ENCODE peak calls at places on chromosomes 16 and 17, in five cellular contexts. M is kidney glomerular epithelial cell, L is GM12864, C is NCI-H82, T is colonic mucosa. I is an unnamed sample.

GRCh38 chr17:1331708-1332107 is 52.2 kb downstream of the TRARG1 start:
- DNase-seq in M (no peak), L (no peak), C (no peak), T (no peak), I (no peak)

GRCh38 chr17:63699638-63700527 is at the start of gene LIMD2:
- DNase-seq in M (no peak), L (no peak), C (peak), T (peak), I (no peak)

GRCh38 chr16:83717308-83717707 is 90.5 kb upstream of the HSBP1 start:
- DNase-seq in M (no peak), L (no peak), C (peak), T (no peak), I (no peak)

GRCh38 chr17:33073416-33073815 is 81.8 kb downstream of the SPACA3 start:
- DNase-seq in M (no peak), L (no peak), C (no peak), T (no peak), I (no peak)

GRCh38 chr17:935485-935884 is 44.1 kb downstream of the NXN start:
- DNase-seq in M (no peak), L (no peak), C (no peak), T (no peak), I (no peak)

GRCh38 chr17:14050616-14051015 is 18.7 kb upstream of the COX10 start:
- DNase-seq in M (no peak), L (no peak), C (no peak), T (no peak), I (no peak)

GRCh38 chr16:63458842-63459241 is 1422.6 kb upstream of the CDH8 start:
- DNase-seq in M (no peak), L (no peak), C (no peak), T (no peak), I (no peak)

GRCh38 chr17:77185137-77185536 is 44.4 kb downstream of the SEC14L1 start:
- DNase-seq in M (no peak), L (no peak), C (no peak), T (no peak), I (no peak)

GRCh38 chr17:22310717-22311686 is 618.7 kb downstream of the KCNJ18 start:
- DNase-seq in M (no peak), L (no peak), C (peak), T (no peak), I (no peak)

GRCh38 chr17:57694051-57694450 is 51.0 kb downstream of the CCDC182 start:
- DNase-seq in M (no peak), L (no peak), C (no peak), T (no peak), I (no peak)

GRCh38 chr16:50941651-50942050 is 199.8 kb downstream of the CYLD start:
- DNase-seq in M (no peak), L (no peak), C (no peak), T (no peak), I (no peak)

GRCh38 chr17:67035131-67036083 is 8.9 kb upstream of the CACNG1 start:
- DNase-seq in M (no peak), L (peak), C (no peak), T (no peak), I (no peak)

GRCh38 chr17:57861737-57862409 is 12.0 kb upstream of the MRPS23 start:
- DNase-seq in M (no peak), L (no peak), C (no peak), T (peak), I (no peak)

GRCh38 chr17:73998246-73999220 is 204.9 kb upstream of the RPL38 start:
- DNase-seq in M (peak), L (no peak), C (peak), T (peak), I (no peak)

GRCh38 chr17:73933871-73934270 is 269.6 kb upstream of the RPL38 start:
- DNase-seq in M (no peak), L (no peak), C (no peak), T (peak), I (no peak)

GRCh38 chr17:77417575-77417974 is 276.8 kb downstream of the SEC14L1 start:
- DNase-seq in M (no peak), L (no peak), C (no peak), T (no peak), I (no peak)

GRCh38 chr16:13110124-13110796 is 208.9 kb downstream of the SHISA9 start:
- DNase-seq in M (peak), L (no peak), C (peak), T (no peak), I (peak)

GRCh38 chr17:49358638-49359247 is 3.3 kb downstream of the ZNF652 start:
- DNase-seq in M (no peak), L (peak), C (no peak), T (no peak), I (no peak)

GRCh38 chr16:22008215-22009142 is 568 bp downstream of the MOSMO start:
- DNase-seq in M (no peak), L (no peak), C (peak), T (peak), I (no peak)

GRCh38 chr17:75814900-75815373 is 29.3 kb downstream of the UNC13D start:
- DNase-seq in M (no peak), L (no peak), C (no peak), T (no peak), I (peak)

GRCh38 chr16:87628940-87629339 is 26.6 kb downstream of the JPH3 start:
- DNase-seq in M (peak), L (no peak), C (no peak), T (no peak), I (no peak)

GRCh38 chr17:55319933-55320593 is 55.3 kb downstream of the HLF start:
- DNase-seq in M (no peak), L (no peak), C (no peak), T (no peak), I (no peak)

GRCh38 chr16:11182381-11182780 is 73.6 kb downstream of the SOCS1 start:
- DNase-seq in M (no peak), L (no peak), C (no peak), T (no peak), I (no peak)

GRCh38 chr17:58414596-58414997 is 2.7 kb downstream of the RNF43 start:
- DNase-seq in M (no peak), L (no peak), C (no peak), T (no peak), I (no peak)

GRCh38 chr16:19135896-19136438 is 22.2 kb downstream of the ITPRIPL2 start:
- DNase-seq in M (no peak), L (no peak), C (no peak), T (peak), I (no peak)

GRCh38 chr16:8943001-8943763 is 20.5 kb downstream of the USP7 start:
- DNase-seq in M (no peak), L (no peak), C (peak), T (no peak), I (no peak)

GRCh38 chr17:56499799-56500388 is 93.6 kb upstream of the NOG start:
- DNase-seq in M (no peak), L (peak), C (peak), T (no peak), I (no peak)

GRCh38 chr16:65576631-65577030 is 454.8 kb upstream of the CDH11 start:
- DNase-seq in M (no peak), L (no peak), C (peak), T (no peak), I (no peak)

I was measured in BJ.